ENCODE peak calls at places on chromosome 5, in six cellular contexts. R is left lung; C is psoas muscle; I is CD8-positive, alpha-beta T cell; U is cardiac muscle cell; S is suprapubic skin. V is an unnamed sample. For H3K36me3 and H3K9me3, the result is how much of the 10 kb centered on the place peaks cover.

GRCh38 chr5:180343110-180343845 is 9.9 kb downstream of the GFPT2 start:
- DNase-seq in C (no peak), U (peak), R (peak), S (no peak), I (no peak), V (no peak)

GRCh38 chr5:78569441-78569840 is 79.1 kb downstream of the LHFPL2 start:
- DNase-seq in I (no peak), U (peak), S (no peak), R (no peak), C (peak), V (no peak)

GRCh38 chr5:171166766-171167165 is 142.3 kb upstream of the TLX3 start:
- DNase-seq in S (no peak), R (no peak), U (no peak), C (no peak), I (no peak), V (no peak)

GRCh38 chr5:94830520-94830919 is 212.1 kb downstream of the SLF1 start:
- DNase-seq in U (peak), I (no peak), C (no peak), R (no peak), S (no peak), V (no peak)

GRCh38 chr5:122668552-122668951 is 106.3 kb upstream of the SNX2 start:
- DNase-seq in U (no peak), I (no peak), R (no peak), C (no peak), S (no peak), V (no peak)

GRCh38 chr5:79932510-79933504 is 58.3 kb downstream of the MTX3 start:
- DNase-seq in I (no peak), S (no peak), C (peak), U (no peak), R (no peak), V (no peak)

GRCh38 chr5:136225796-136226195 is 32.8 kb upstream of the SMIM32 start:
- DNase-seq in C (no peak), I (no peak), U (no peak), R (no peak), S (no peak), V (no peak)

GRCh38 chr5:96408841-96409458 is 24.1 kb downstream of the PCSK1 start:
- DNase-seq in C (no peak), U (peak), S (no peak), R (no peak), I (no peak), V (no peak)

GRCh38 chr5:30106596-30106995 is 1086.9 kb upstream of the CDH6 start:
- DNase-seq in S (no peak), I (no peak), R (peak), U (no peak), C (no peak), V (no peak)

GRCh38 chr5:155556222-155556621 is 542.7 kb downstream of the KIF4B start:
- DNase-seq in I (no peak), R (no peak), S (no peak), C (no peak), U (no peak), V (no peak)

GRCh38 chr5:23631283-23632045 is 124.1 kb downstream of the PRDM9 start:
- DNase-seq in S (no peak), U (peak), C (no peak), R (no peak), I (no peak), V (no peak)

GRCh38 chr5:171226096-171226495 is 83.0 kb upstream of the TLX3 start:
- DNase-seq in S (no peak), R (no peak), U (no peak), C (no peak), I (no peak), V (no peak)

GRCh38 chr5:135371738-135372232 is 27.2 kb downstream of the MACROH2A1 start:
- DNase-seq in S (no peak), U (no peak), C (no peak), I (no peak), R (no peak), V (no peak)

GRCh38 chr5:54760182-54760935 is 225.0 kb downstream of the ESM1 start:
- DNase-seq in S (no peak), U (peak), C (no peak), I (no peak), R (no peak), V (no peak)

GRCh38 chr5:103602465-103602864 is 39.9 kb upstream of the NUDT12 start:
- DNase-seq in C (no peak), U (no peak), S (no peak), I (no peak), R (no peak), V (no peak)

GRCh38 chr5:103605277-103605676 is 42.7 kb upstream of the NUDT12 start:
- DNase-seq in S (no peak), I (no peak), C (no peak), R (no peak), U (no peak), V (no peak)

GRCh38 chr5:103612545-103612944 is 50.0 kb upstream of the NUDT12 start:
- DNase-seq in C (no peak), U (no peak), I (no peak), S (no peak), R (no peak), V (no peak)

DNA sequence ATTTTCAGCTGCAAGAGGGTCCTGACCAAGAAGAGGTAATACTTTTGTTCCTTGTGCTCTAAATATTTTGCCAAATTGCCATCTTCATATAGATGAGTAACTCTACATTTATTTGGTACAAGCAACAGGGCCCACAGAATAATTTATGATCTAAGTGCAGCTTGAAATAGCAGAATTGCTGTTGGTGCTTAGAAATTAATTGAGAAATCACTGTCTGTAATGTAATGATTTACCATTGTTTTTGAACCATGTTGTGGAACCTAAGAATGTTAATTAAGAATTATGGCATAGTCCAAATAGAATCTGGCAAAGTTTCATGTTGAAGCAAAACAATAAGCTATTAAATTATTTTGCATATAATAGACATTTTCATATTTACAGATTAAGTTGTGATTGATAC is 44.8 kb upstream of the NUDT12 start:
- DNase-seq in R (no peak), I (no peak), S (no peak), U (no peak), C (no peak), V (no peak)
- TF ChIP-seq CTCF in R (no peak), I (no peak), S (no peak), U (no peak), C (no peak), V (no peak)

GRCh38 chr5:883475-884181 is 9.0 kb downstream of the BRD9 start:
- DNase-seq in R (peak), U (no peak), I (no peak), C (no peak), S (peak), V (no peak)
- H3K36me3 ChIP-seq in R (half or more), U (under half), I (half or more), C (half or more), S (half or more), V (half or more)

DNA sequence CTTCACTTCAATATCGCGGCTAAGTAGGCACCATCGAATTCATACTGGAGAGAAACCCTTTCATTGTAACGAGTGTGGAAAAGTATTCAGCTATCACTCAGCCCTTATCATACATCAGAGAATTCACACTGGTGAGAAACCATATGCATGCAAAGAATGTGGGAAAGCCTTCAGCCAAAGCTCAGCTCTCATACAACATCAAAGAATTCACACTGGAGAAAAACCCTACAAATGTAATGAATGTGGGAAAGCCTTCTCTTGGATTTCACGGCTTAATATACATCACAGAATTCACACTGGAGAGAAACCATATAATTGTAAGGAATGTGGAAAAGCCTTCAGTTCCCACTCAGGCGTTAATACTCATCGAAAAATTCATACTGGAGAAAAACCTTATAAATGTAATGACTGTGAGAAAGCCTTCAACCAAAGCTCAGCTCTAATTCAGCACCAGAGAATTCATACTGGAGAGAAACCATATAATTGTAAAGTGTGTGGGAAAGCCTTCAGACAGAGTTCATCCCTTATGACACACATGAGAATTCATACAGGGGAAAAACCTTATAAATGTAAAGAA is 9.5 kb downstream of the ZNF879 start:
- DNase-seq in S (no peak), C (no peak), U (no peak), I (no peak), R (no peak), V (no peak)
- H3K9me3 ChIP-seq in S (half or more), C (half or more), U (under half), I (half or more), R (under half), V (half or more)

GRCh38 chr5:93092349-93093105 is 488.5 kb downstream of the NR2F1-AS1 start:
- DNase-seq in S (no peak), R (no peak), I (no peak), U (peak), C (no peak), V (no peak)
- TF ChIP-seq CTCF in S (no peak), R (no peak), I (no peak), U (peak), C (no peak), V (no peak)

GRCh38 chr5:37308796-37309195 is 59.6 kb upstream of the CPLANE1 start:
- DNase-seq in C (no peak), U (peak), S (no peak), R (no peak), I (no peak), V (no peak)

GRCh38 chr5:37310360-37310759 is 60.5 kb downstream of the NUP155 start:
- DNase-seq in R (no peak), I (no peak), S (no peak), U (no peak), C (no peak), V (no peak)

GRCh38 chr5:37304888-37305287 is 55.7 kb upstream of the CPLANE1 start:
- DNase-seq in S (no peak), U (no peak), R (no peak), I (no peak), C (no peak), V (no peak)
- H3K36me3 ChIP-seq in S (half or more), U (half or more), R (half or more), I (under half), C (half or more), V (half or more)

GRCh38 chr5:179114756-179115155 is 54.6 kb downstream of the ZNF354C start:
- DNase-seq in U (no peak), C (no peak), I (no peak), R (no peak), S (peak), V (no peak)
- H3K9me3 ChIP-seq in U (under half), C (under half), I (under half), R (under half), S (under half), V (half or more)